ENCODE peak calls at places on chromosomes 2 and 18, in ten cellular contexts. S, V, X, K, L, Q, H, N, B and U are unnamed samples. For H3K4me1, the result is how much of the 10 kb centered on the place peaks cover.

GRCh38 chr2:113131343-113131933 is 4.0 kb downstream of the IL1RN start:
- DNase-seq in L (no peak), X (no peak), K (no peak), V (no peak), B (no peak), Q (no peak), N (no peak), H (no peak), S (no peak), U (no peak)

GRCh38 chr2:233643128-233643527 is 6.9 kb downstream of the UGT1A10 start:
- DNase-seq in B (no peak), L (no peak), N (peak), K (no peak), Q (no peak), H (no peak), S (no peak), X (no peak), V (peak), U (peak)

GRCh38 chr2:101149241-101150192 is 1.7 kb downstream of the TBC1D8 start:
- DNase-seq in X (no peak), V (peak), B (no peak), Q (peak), L (no peak), S (no peak), H (no peak), K (peak), N (no peak), U (peak)

GRCh38 chr18:49878567-49878966 is 65.2 kb upstream of the ACAA2 start:
- DNase-seq in N (no peak), V (no peak), X (no peak), K (no peak), S (peak), Q (no peak), L (no peak), B (no peak), H (peak), U (no peak)

GRCh38 chr2:44972771-44973535 is 31.5 kb downstream of the SIX3 start:
- DNase-seq in X (no peak), L (no peak), S (no peak), Q (no peak), H (no peak), K (no peak), B (no peak), V (no peak), N (no peak), U (no peak)

GRCh38 chr2:128322651-128323491 is 4.2 kb upstream of the HS6ST1 start:
- DNase-seq in V (no peak), S (no peak), H (peak), L (no peak), Q (peak), X (peak), B (no peak), K (no peak), N (no peak), U (peak)

GRCh38 chr2:239710953-239711861 is 310.4 kb upstream of the HDAC4 start:
- DNase-seq in Q (no peak), X (no peak), L (no peak), K (no peak), N (no peak), H (no peak), B (no peak), S (no peak), V (no peak), U (no peak)

GRCh38 chr2:213640742-213641425 is 356.6 kb downstream of the SPAG16 start:
- DNase-seq in V (no peak), S (no peak), H (no peak), L (no peak), N (no peak), K (no peak), X (no peak), B (no peak), Q (no peak), U (no peak)

GRCh38 chr2:190853659-190854386 is 26.8 kb upstream of the GLS start:
- DNase-seq in B (no peak), Q (no peak), L (no peak), V (no peak), K (no peak), X (no peak), S (no peak), N (no peak), H (no peak), U (no peak)

GRCh38 chr2:64650722-64651338 is 2.9 kb downstream of the SERTAD2 start:
- DNase-seq in S (no peak), K (no peak), Q (no peak), N (no peak), L (no peak), V (peak), B (no peak), H (no peak), X (no peak), U (peak)

GRCh38 chr2:36354816-36355156 is 792 bp upstream of the CRIM1 start:
- DNase-seq in N (peak), V (no peak), S (no peak), B (no peak), K (no peak), H (no peak), L (no peak), Q (no peak), X (no peak), U (no peak)

GRCh38 chr2:100013892-100014677 is 128.3 kb downstream of the AFF3 start:
- DNase-seq in V (peak), S (peak), N (peak), H (no peak), X (peak), L (no peak), B (peak), K (peak), Q (peak), U (peak)

GRCh38 chr2:28172114-28172898 is 220.4 kb upstream of the FOSL2 start:
- DNase-seq in K (no peak), X (no peak), H (no peak), N (peak), B (no peak), V (no peak), L (no peak), S (peak), Q (no peak), U (peak)

DNA sequence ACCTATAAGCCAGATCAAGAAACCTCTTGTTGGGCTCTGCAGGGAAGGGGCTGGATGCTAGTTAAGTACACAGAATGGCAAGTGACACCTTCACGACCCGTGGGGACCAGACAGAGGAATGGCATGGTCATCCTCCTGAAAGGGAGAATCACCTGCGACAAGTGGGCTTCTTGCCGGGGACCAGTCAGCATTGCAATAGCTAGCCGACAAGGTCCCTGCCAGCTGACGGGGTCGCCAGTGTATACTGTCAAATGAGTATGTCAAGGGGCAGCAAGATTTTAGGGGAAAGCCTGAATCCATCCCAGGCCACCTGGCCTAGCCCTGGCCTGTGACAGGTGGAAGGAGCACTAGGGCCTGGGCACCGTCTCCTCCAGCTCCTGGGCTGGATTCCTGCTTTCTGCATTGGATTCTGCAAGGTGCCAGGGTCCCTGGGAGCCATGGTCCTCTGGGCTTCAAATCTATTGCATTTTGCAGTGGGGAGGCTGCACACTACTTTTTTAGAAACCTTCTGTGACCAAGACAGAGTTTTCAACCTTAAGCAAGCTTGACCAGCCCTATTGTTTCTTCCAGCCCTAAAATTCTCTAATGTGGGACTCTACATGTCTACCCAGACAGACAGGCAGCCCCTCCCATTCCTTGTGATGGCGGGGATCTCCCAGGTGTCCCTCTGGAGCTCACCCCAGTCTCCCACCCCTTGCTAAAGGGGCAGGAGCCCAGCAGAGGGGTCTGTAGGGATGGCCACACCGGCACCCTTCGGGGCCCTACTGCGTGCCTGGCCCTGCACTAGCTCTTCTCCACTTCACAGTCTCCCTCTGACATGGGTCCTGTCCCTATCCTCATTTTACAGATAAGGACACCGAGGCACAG is 178.5 kb downstream of the GLI2 start:
- DNase-seq in H (no peak), V (no peak), K (no peak), L (no peak), N (no peak), Q (no peak), X (no peak), B (no peak), S (no peak), U (no peak)
- H3K4me1 ChIP-seq in H (under half), V (half or more), K (under half), L (under half), N (under half), Q (under half), X (under half), B (under half), S (half or more), U (under half)

DNA sequence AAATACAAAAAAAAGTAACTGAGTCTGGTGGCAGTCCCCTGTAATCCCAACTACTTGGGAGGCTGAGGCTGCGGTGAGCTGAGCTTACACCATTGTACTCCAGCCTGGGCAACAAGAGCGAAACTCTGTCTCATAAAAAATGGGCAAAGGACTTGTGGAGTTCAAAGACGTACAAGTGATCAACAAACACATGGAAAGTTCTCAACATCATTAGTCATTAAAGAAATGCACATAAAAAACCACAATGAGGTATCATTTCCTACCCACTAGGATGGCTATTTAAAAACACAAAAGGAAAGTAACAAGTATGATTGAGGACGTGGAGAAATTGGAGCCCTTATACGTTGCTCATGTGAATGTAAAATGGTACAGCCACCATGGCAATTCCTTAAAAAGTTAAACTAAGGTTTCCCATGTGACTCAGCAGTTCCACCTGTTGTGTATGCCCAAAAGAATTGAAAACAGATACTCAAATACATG is 52.3 kb downstream of the RAB10 start:
- DNase-seq in B (no peak), S (peak), H (no peak), N (no peak), V (no peak), X (no peak), Q (no peak), K (no peak), L (no peak), U (no peak)
- H3K4me1 ChIP-seq in B (under half), S (under half), H (under half), N (under half), V (half or more), X (under half), Q (under half), K (under half), L (under half), U (under half)

DNA sequence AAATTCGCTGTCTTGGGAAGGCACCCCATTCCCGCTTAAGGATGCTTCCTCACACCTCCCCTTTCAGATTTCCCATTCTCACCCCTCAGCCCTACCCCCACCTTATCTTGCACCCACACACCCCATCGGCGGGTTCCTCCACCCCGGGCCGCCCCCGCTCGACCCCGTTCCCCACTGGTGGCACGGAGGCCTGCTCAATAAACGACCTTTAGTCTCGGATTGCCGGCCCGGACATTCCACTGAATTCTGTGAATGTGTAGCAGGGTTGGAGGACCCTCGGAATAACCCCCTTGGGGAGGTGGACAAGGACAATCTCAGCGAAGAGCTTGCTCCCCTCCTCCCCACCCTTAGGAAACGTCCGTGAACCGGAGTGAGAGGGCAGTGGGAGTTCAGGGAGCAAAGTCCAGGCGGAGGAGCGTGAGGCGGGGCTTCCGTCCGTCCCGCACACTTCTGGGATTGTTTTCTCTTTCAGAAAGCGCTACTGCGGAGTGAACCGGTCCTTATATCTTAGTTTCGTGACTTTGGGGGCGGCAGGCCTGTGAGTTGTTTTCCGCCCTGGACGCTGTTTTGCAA is 2.8 kb upstream of the LBX2 start:
- DNase-seq in B (no peak), H (no peak), V (no peak), S (no peak), Q (no peak), X (no peak), L (no peak), N (peak), K (no peak), U (peak)
- H3K4me1 ChIP-seq in B (under half), H (half or more), V (under half), S (under half), Q (under half), X (half or more), L (under half), N (under half), K (half or more), U (half or more)

DNA sequence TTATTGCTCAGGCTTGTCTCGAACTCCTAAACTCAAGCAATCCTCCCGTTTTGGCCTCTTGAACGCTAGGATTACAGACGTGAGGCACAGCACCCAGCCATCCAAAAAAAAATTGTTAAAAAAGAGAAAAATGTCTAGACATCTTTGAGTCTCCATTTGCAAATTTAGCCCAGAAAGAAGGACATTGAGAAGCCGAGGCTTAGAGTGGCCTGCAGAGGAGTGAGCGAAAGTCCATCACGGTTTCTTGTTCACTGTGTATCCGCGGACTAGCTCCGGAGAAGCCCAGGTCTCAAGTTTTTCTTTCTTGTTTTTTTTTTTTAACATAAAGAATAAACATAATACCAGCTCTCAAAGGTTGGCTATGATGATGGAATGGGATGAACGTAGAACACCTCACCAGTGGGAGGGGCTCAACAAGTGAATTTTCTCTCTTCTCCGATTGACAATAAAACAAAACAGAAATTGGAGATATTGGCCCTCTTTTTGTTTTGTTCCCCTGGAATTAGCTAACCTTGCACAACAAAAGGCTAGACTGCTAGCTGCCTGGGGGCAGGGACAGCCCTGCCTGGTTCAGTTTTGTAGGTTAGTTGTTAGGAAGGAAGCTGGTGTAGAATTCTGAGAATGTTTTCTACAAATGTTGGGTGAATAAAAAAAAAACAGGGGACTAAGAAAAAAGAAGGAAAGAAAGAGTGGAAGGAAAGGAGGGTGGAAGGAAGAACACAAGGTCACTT is 163.4 kb downstream of the MYCN start:
- DNase-seq in V (no peak), Q (no peak), B (no peak), S (no peak), X (no peak), H (no peak), K (no peak), L (no peak), N (peak), U (no peak)
- H3K4me1 ChIP-seq in V (under half), Q (under half), B (under half), S (under half), X (under half), H (under half), K (under half), L (under half), N (under half), U (under half)

GRCh38 chr18:60755134-60755533 is 382.6 kb upstream of the MC4R start:
- DNase-seq in B (no peak), H (no peak), N (no peak), K (no peak), L (no peak), V (no peak), Q (no peak), X (no peak), S (no peak), U (no peak)
- H3K4me1 ChIP-seq in B (under half), H (under half), N (under half), K (under half), L (under half), V (under half), Q (under half), X (under half), S (under half), U (under half)

GRCh38 chr2:74415762-74416395 is 5.5 kb downstream of the C2orf81 start:
- DNase-seq in K (no peak), Q (no peak), N (no peak), L (no peak), X (no peak), S (no peak), B (no peak), V (no peak), H (no peak), U (no peak)
- H3K4me1 ChIP-seq in K (under half), Q (under half), N (under half), L (under half), X (half or more), S (under half), B (under half), V (under half), H (under half), U (under half)

GRCh38 chr2:173231465-173231864 is 123.2 kb upstream of the CDCA7 start:
- DNase-seq in V (no peak), L (no peak), H (no peak), B (no peak), N (no peak), X (no peak), K (no peak), S (no peak), Q (no peak), U (no peak)
- H3K4me1 ChIP-seq in V (under half), L (under half), H (under half), B (under half), N (under half), X (under half), K (under half), S (under half), Q (under half), U (under half)